ENCODE peak calls at places on chromosomes 12 and 14, in ten cellular contexts. P is activated B cell treated with CpG ODN at 0.5 μM for 24 hours; B is AG04450; N is hepatocyte; Y is left lung; Q is Right ventricle myocardium inferior; T is amygdala; R is mucosa of descending colon; F is activated T-helper 9 cell treated with anti-CD3 and anti-CD28 coated beads, Interleukin-2, amount 50 U/mL, for 16 hours; W is GM04504. K is an unnamed sample.

GRCh38 chr14:71597289-71597920 is 334.8 kb upstream of the RGS6 start:
- DNase-seq in P (no peak), B (no peak), N (no peak), Y (no peak), Q (no peak), T (no peak), R (no peak), F (no peak), W (no peak), K (no peak)

GRCh38 chr14:24851837-24852236 is 198.1 kb downstream of the STXBP6 start:
- DNase-seq in P (no peak), B (no peak), N (no peak), Y (no peak), Q (no peak), T (no peak), R (no peak), F (no peak), W (no peak), K (no peak)

GRCh38 chr14:22556021-22556989 is 32.7 kb downstream of the DAD1 start:
- DNase-seq in P (peak), B (peak), N (no peak), Y (peak), Q (peak), T (no peak), R (peak), F (peak), W (no peak), K (peak)

GRCh38 chr12:12715459-12716150 is 1.6 kb upstream of the CDKN1B start:
- DNase-seq in P (peak), B (no peak), N (no peak), Y (no peak), Q (no peak), T (peak), R (peak), F (peak), W (no peak), K (no peak)

GRCh38 chr12:49198431-49199155 is 9.7 kb upstream of the TUBA1A start:
- DNase-seq in P (no peak), B (peak), N (no peak), Y (no peak), Q (no peak), T (peak), R (no peak), F (no peak), W (peak), K (no peak)

GRCh38 chr14:98954347-98955000 is 317.5 kb downstream of the BCL11B start:
- DNase-seq in P (no peak), B (no peak), N (no peak), Y (no peak), Q (no peak), T (no peak), R (no peak), F (no peak), W (no peak), K (no peak)

GRCh38 chr14:72443991-72444431 is 449.9 kb downstream of the DPF3 start:
- DNase-seq in P (no peak), B (no peak), N (no peak), Y (no peak), Q (no peak), T (no peak), R (peak), F (no peak), W (no peak), K (no peak)

GRCh38 chr12:91741932-91742331 is 403.7 kb downstream of the BTG1 start:
- DNase-seq in P (no peak), B (no peak), N (no peak), Y (no peak), Q (no peak), T (no peak), R (no peak), F (no peak), W (no peak), K (no peak)

GRCh38 chr12:11884661-11885060 is 186.1 kb upstream of the BCL2L14 start:
- DNase-seq in P (no peak), B (no peak), N (no peak), Y (no peak), Q (no peak), T (no peak), R (no peak), F (no peak), W (no peak), K (no peak)

GRCh38 chr12:113261847-113262470 is 40.7 kb downstream of the TPCN1 start:
- DNase-seq in P (no peak), B (no peak), N (no peak), Y (no peak), Q (no peak), T (no peak), R (no peak), F (no peak), W (no peak), K (peak)

GRCh38 chr12:14601692-14602091 is 34.0 kb upstream of the PLBD1 start:
- DNase-seq in P (no peak), B (no peak), N (no peak), Y (no peak), Q (no peak), T (no peak), R (no peak), F (no peak), W (no peak), K (no peak)

GRCh38 chr12:9363145-9363544 is 154.9 kb upstream of the PZP start:
- DNase-seq in P (no peak), B (no peak), N (no peak), Y (no peak), Q (no peak), T (no peak), R (no peak), F (no peak), W (no peak), K (no peak)

K was measured in left colon.